ENCODE peak calls at places on chromosomes 13 and 19, in five cellular contexts. B is astrocyte, H is keratinocyte, K is DND-41, W is GM23248. R is an unnamed sample.

GRCh38 chr13:112968910-112969691 is at the start of gene MCF2L:
- DNase-seq in B (peak; percentile 16), H (no peak), K (peak; percentile 73), W (peak; percentile 52), R (no peak)

GRCh38 chr19:22608441-22608840 is 25.7 kb upstream of the ZNF492 start:
- DNase-seq in B (no peak), H (no peak), K (no peak), W (no peak), R (no peak)

GRCh38 chr19:53463263-53463662 is 4.3 kb upstream of the ZNF813 start:
- DNase-seq in B (peak; percentile 18), H (no peak), K (no peak), W (peak; percentile 40), R (no peak)

GRCh38 chr19:41328157-41328817 is 18.3 kb downstream of the CCDC97 start:
- DNase-seq in B (no peak), H (no peak), K (no peak), W (no peak), R (no peak)

GRCh38 chr13:44331912-44332840 is 41.4 kb upstream of the SERP2 start:
- DNase-seq in B (peak; percentile 95), H (no peak), K (peak; percentile 60), W (peak; percentile 72), R (no peak)

GRCh38 chr13:25675060-25675459 is 303.3 kb downstream of the ATP8A2 start:
- DNase-seq in B (no peak), H (no peak), K (no peak), W (no peak), R (no peak)

GRCh38 chr13:50127017-50127725 is 111.9 kb downstream of the KCNRG start:
- DNase-seq in B (no peak), H (no peak), K (no peak), W (peak; percentile 69), R (no peak)

GRCh38 chr13:67971291-67971690 is 741.2 kb upstream of the PCDH9 start:
- DNase-seq in B (peak; percentile 31), H (no peak), K (no peak), W (no peak), R (no peak)

GRCh38 chr19:4183967-4184717 is 1.7 kb downstream of the ANKRD24 start:
- DNase-seq in B (no peak), H (no peak), K (no peak), W (peak; percentile 21), R (no peak)

GRCh38 chr13:21104199-21105019 is 43.0 kb upstream of the LATS2 start:
- DNase-seq in B (no peak), H (no peak), K (no peak), W (no peak), R (no peak)

GRCh38 chr19:40204381-40204780 is 13.2 kb downstream of the MAP3K10 start:
- DNase-seq in B (no peak), H (no peak), K (no peak), W (no peak), R (no peak)
- H3K4me2 ChIP-seq in B (no peak overlapping the region), H (no peak overlapping the region), K (no peak overlapping the region), W (no peak overlapping the region), R (no peak overlapping the region)

DNA sequence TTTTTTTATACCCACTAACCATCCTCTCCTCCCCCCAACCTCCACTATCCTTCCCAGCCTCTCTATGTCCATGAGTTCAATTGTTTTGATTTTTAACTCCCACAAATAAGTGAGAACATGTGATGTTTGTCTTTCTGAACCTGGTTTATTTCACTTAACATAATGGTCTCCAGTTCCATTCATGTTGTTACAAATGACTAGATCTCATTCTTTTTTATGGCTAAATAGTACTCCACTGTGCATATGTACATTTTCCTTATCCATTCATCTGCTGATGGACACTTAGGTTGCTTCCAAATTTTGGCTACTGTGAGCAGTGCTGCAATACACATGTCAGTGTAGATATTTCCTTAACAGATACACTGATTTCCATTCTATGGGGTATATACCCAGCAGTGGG is 24.9 kb upstream of the ACP7 start:
- DNase-seq in B (no peak), H (no peak), K (no peak), W (no peak), R (no peak)
- H3K27ac ChIP-seq in B (no peak overlapping the region), H (no peak overlapping the region), K (no peak overlapping the region), W (no peak overlapping the region), R (no peak overlapping the region)

GRCh38 chr13:33872005-33872351 is 54.0 kb downstream of the RFC3 start:
- DNase-seq in B (peak; percentile 11), H (no peak), K (no peak), W (no peak), R (no peak)
- H3K4me2 ChIP-seq in B (no peak overlapping the region), H (no peak overlapping the region), K (no peak overlapping the region), W (no peak overlapping the region), R (no peak overlapping the region)

DNA sequence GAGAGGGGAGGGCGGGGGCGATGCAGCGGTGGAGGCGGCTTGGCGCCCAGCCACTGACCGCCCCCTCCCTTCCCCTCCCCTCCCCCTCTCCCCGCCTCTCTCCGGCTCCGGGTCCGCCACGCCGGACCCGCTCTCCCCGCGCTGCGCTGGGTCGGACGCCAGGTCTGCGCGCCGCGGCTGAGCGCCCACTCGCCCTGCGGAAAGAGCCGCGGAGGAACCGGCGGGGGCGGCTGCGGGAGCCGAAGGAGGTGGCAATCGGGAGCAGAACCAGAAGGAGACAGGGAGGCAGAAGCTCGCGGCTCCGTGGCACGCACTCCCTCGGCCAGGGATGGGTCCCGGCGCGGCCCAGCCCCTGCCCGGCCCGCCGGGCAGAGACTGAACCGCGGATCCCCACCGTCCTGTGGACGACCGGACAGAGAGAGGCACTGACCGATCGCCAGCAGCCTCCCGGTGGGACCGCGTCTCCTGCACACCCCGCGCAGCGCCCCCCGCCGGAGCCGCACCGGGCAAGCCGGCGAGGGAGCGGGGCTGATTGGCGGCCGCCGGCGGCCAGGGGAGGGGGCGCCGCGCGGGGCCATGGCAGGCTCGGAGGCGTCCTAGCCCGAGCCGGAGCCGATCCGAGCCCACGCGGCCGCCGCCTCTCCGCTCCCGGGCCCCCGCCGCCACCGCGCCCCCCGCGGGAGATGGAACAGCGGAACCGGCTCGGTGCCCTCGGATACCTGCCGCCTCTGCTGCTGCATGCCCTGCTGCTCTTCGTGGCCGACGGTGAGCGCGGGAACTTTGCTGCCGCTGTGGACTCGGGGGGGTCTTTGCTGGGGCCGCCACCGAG is at the start of gene VSTM2B:
- DNase-seq in B (no peak), H (no peak), K (no peak), W (no peak), R (no peak)
- H3K27ac ChIP-seq in B (no peak within 1 kb of the TSS), H (no peak within 1 kb of the TSS), K (no peak within 1 kb of the TSS), W (no peak within 1 kb of the TSS), R (no peak within 1 kb of the TSS)

DNA sequence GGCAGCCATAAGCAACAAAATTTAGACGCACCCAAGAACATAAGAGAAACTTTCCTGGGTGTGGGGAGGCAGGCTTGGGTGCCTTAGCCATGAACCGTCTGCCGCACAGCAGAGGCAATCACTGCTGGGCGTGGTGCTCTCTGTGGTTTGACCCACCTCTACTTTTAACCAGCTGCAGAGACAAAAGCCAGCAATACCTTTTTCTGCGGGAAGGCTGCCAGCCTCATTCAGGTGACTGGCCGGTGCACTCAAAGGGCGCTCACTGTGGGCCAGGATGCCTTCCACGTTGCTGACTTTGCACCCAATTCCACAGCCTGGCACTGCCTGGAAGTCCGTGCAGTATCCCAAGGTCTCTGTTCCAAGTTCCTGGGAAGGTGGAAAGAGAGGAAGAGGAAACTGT is 69.1 kb downstream of the ATP7B start:
- DNase-seq in B (no peak), H (no peak), K (no peak), W (no peak), R (peak; percentile 19)
- H3K4me2 ChIP-seq in B (no peak overlapping the region), H (no peak overlapping the region), K (no peak overlapping the region), W (no peak overlapping the region), R (peak overlapping the region; percentile 52)

GRCh38 chr13:90177519-90177918 is 1170.0 kb upstream of the MIR17HG start:
- DNase-seq in B (no peak), H (no peak), K (no peak), W (no peak), R (no peak)
- H3K27ac ChIP-seq in B (no peak overlapping the region), H (no peak overlapping the region), K (no peak overlapping the region), W (no peak overlapping the region), R (no peak overlapping the region)

DNA sequence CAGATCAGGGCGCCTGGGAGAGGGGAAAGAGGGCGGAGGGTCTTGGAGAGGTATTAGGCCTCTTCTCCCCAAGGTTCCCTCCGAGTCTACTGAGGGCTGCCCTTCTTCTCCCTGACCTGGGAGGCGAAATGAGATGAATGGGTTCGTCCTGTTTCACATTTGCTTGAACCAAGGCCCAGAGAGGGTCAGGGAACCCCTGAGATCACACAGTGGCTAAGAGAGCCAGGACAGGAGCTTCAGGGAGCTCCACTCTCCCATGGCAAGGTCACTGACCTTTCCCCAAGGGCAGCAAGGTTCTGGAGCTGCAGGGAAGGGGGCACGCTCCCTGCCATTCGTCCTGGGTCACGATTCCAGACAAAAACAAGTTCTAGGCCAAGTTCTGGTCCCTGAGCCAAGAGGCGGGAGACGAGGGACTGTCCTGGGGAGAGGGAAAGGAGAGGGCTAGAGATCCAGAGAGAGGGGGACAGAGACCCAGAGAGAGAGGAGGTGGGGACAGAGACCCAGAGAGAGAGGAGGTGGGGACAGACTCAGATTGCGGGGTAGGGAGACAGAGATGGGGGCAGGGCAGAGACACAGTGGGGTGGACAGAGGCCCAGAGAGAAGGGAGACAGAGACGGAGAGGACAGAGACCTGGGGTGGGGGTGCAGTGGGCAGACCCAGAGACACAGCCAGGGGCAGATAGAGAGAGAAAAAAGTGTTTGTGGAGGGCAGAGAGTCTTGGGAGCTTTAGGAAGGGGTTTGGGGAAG is 541 bp downstream of the ASPDH start:
- DNase-seq in B (no peak), H (no peak), K (no peak), W (no peak), R (no peak)
- H3K4me2 ChIP-seq in B (no peak overlapping the region), H (no peak overlapping the region), K (no peak overlapping the region), W (no peak overlapping the region), R (no peak overlapping the region)

DNA sequence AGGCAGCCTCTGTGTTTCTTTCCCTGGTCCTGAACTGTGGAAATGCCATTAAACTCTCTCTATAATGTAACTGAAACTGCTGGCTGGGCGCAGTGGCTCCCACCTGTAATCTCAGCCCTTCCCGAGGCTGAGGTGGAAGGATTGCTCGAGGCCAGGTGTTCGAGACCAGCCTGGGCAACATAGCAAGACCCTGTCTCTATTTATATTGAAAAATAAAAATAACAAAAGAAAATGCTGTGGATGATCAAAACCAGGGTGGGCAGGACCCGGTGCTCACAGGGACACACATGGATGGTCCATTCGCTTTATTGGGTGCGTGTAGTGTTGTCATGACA is 3.5 kb downstream of the MPV17L2 start:
- DNase-seq in B (no peak), H (no peak), K (no peak), W (no peak), R (no peak)
- H3K27ac ChIP-seq in B (no peak overlapping the region), H (no peak overlapping the region), K (no peak overlapping the region), W (no peak overlapping the region), R (peak overlapping the region; percentile 1)

GRCh38 chr19:17457621-17458020 is 3.1 kb downstream of the NXNL1 start:
- DNase-seq in B (no peak), H (no peak), K (no peak), W (peak; percentile 23), R (no peak)

GRCh38 chr19:17456127-17456526 is 4.6 kb downstream of the NXNL1 start:
- DNase-seq in B (no peak), H (no peak), K (no peak), W (no peak), R (no peak)

GRCh38 chr19:17460372-17461230 is at the start of gene NXNL1:
- DNase-seq in B (no peak), H (no peak), K (no peak), W (no peak), R (no peak)

GRCh38 chr19:17455711-17456123 is 5.0 kb downstream of the NXNL1 start:
- DNase-seq in B (no peak), H (no peak), K (no peak), W (peak; percentile 31), R (no peak)

GRCh38 chr19:17458970-17459369 is 1.8 kb downstream of the NXNL1 start:
- DNase-seq in B (no peak), H (no peak), K (no peak), W (no peak), R (no peak)
- H3K4me2 ChIP-seq in B (no peak overlapping the region), H (no peak overlapping the region), K (no peak overlapping the region), W (no peak overlapping the region), R (peak overlapping the region; percentile 37)